ENCODE peak calls at places on chromosomes 7 and 10, in six cellular contexts. K is CD14-positive monocyte, Y is neural progenitor cell, N is AML-193, Z is left colon, U is OCI-M1. R is an unnamed sample.

GRCh38 chr7:67518580-67518979 is 521.9 kb downstream of the TYW1 start:
- DNase-seq in U (peak), Y (no peak), K (no peak), N (no peak), Z (no peak), R (no peak)

GRCh38 chr7:33101916-33102315 is 7.3 kb downstream of the RP9 start:
- DNase-seq in Y (no peak), N (no peak), Z (no peak), U (no peak), K (no peak), R (no peak)

GRCh38 chr10:45315508-45315907 is at the start of gene OR13A1:
- DNase-seq in N (no peak), U (no peak), Y (no peak), Z (no peak), K (no peak), R (no peak)

GRCh38 chr10:89476676-89477075 is 58.7 kb downstream of the SLC16A12 start:
- DNase-seq in Z (no peak), K (no peak), N (no peak), Y (no peak), U (no peak), R (no peak)

GRCh38 chr7:8295638-8296361 is 33.8 kb upstream of the ICA1 start:
- DNase-seq in U (peak), K (no peak), Z (no peak), N (peak), Y (peak), R (peak)

GRCh38 chr10:112852308-112852707 is 97.7 kb upstream of the TCF7L2 start:
- DNase-seq in Y (no peak), Z (no peak), U (no peak), K (peak), N (no peak), R (peak)

GRCh38 chr7:131692131-131692960 is 135.9 kb upstream of the PODXL start:
- DNase-seq in K (no peak), U (peak), Y (peak), N (peak), Z (no peak), R (peak)

GRCh38 chr7:32774411-32774970 is 117.1 kb downstream of the KBTBD2 start:
- DNase-seq in Z (no peak), Y (no peak), N (no peak), U (no peak), K (no peak), R (no peak)

GRCh38 chr10:99775850-99776249 is 6.6 kb upstream of the ABCC2 start:
- DNase-seq in N (peak), Y (no peak), U (peak), Z (no peak), K (no peak), R (no peak)

GRCh38 chr7:151440799-151441443 is 980 bp upstream of the CRYGN start:
- DNase-seq in N (no peak), K (no peak), Y (no peak), Z (no peak), U (no peak), R (no peak)

GRCh38 chr7:142771353-142771723 is 568 bp downstream of the PRSS2 start:
- DNase-seq in K (no peak), Y (no peak), Z (no peak), N (no peak), U (no peak), R (no peak)

GRCh38 chr7:135180122-135180521 is 9.6 kb upstream of the CYREN start:
- DNase-seq in Z (no peak), U (no peak), Y (no peak), K (no peak), N (no peak), R (no peak)

GRCh38 chr7:17638727-17639126 is 301.6 kb downstream of the SNX13 start:
- DNase-seq in Z (no peak), K (no peak), N (peak), Y (peak), U (peak), R (peak)

GRCh38 chr10:30786131-30786530 is 156.6 kb upstream of the LYZL2 start:
- DNase-seq in Y (no peak), K (no peak), U (no peak), N (no peak), Z (no peak), R (no peak)

GRCh38 chr7:2774280-2774679 is 69.8 kb downstream of the GNA12 start:
- DNase-seq in N (no peak), Y (no peak), U (no peak), K (no peak), Z (no peak), R (no peak)

GRCh38 chr7:65971021-65971420 is 11.0 kb downstream of the GUSB start:
- DNase-seq in Z (no peak), U (no peak), Y (no peak), N (no peak), K (no peak), R (no peak)

GRCh38 chr10:34045571-34046190 is 711.2 kb upstream of the NRP1 start:
- DNase-seq in Y (no peak), N (no peak), K (no peak), Z (no peak), U (no peak), R (no peak)

GRCh38 chr7:100745184-100745583 is 11.8 kb downstream of the ZAN start:
- DNase-seq in Y (no peak), N (no peak), U (no peak), Z (no peak), K (no peak), R (no peak)

GRCh38 chr7:64875658-64876406 is 27.2 kb upstream of the ZNF273 start:
- DNase-seq in N (no peak), Z (no peak), Y (no peak), K (no peak), U (no peak), R (no peak)

GRCh38 chr10:132615346-132616169 is 78.0 kb downstream of the INPP5A start:
- DNase-seq in Z (peak), U (no peak), Y (no peak), K (no peak), N (no peak), R (no peak)

GRCh38 chr7:114939484-114940097 is 17.7 kb downstream of the MDFIC start:
- DNase-seq in U (no peak), K (no peak), N (no peak), Y (no peak), Z (no peak), R (no peak)

GRCh38 chr10:88289342-88289741 is 293.8 kb downstream of the RNLS start:
- DNase-seq in Z (no peak), U (no peak), K (no peak), N (no peak), Y (no peak), R (no peak)

GRCh38 chr10:93703066-93703465 is 674 bp upstream of the FRA10AC1 start:
- DNase-seq in K (no peak), Y (no peak), N (no peak), Z (no peak), U (peak), R (no peak)

GRCh38 chr10:3935141-3935540 is 150.1 kb upstream of the KLF6 start:
- DNase-seq in U (no peak), N (no peak), Y (no peak), Z (no peak), K (no peak), R (no peak)

GRCh38 chr10:29471483-29471859 is 163.3 kb downstream of the SVIL start:
- DNase-seq in K (no peak), U (peak), Y (no peak), Z (no peak), N (no peak), R (no peak)

R was measured in KBM-7.